ENCODE peak calls at places on chromosomes 1 and 21, in four cellular contexts. E, C, G and Y are unnamed samples.

GRCh38 chr1:53367503-53368313 is 39.8 kb upstream of the LRP8 start:
- DNase-seq in G (no peak), C (no peak), E (peak; percentile 32), Y (no peak)

GRCh38 chr1:58815680-58816071 is 31.8 kb upstream of the JUN start:
- DNase-seq in C (peak; percentile 13), E (no peak), G (no peak), Y (no peak)

GRCh38 chr1:101567582-101568189 is 330.9 kb downstream of the S1PR1 start:
- DNase-seq in E (peak; percentile 34), C (peak; percentile 19), G (peak; percentile 20), Y (peak; percentile 10)

GRCh38 chr1:35642472-35642955 is 1.2 kb upstream of the PSMB2 start:
- DNase-seq in E (no peak), C (no peak), G (no peak), Y (no peak)

GRCh38 chr1:50047916-50048694 is 24.4 kb upstream of the AGBL4 start:
- DNase-seq in C (no peak), E (no peak), G (no peak), Y (no peak)

GRCh38 chr1:27137022-27137542 is 17.8 kb downstream of the SLC9A1 start:
- DNase-seq in C (no peak), G (no peak), E (peak; percentile 79), Y (peak; percentile 57)

GRCh38 chr1:203454986-203455471 is 20.6 kb upstream of the PRELP start:
- DNase-seq in C (no peak), E (no peak), G (no peak), Y (no peak)

GRCh38 chr1:155009742-155010141 is 7.1 kb downstream of the ZBTB7B start:
- DNase-seq in G (no peak), E (no peak), C (no peak), Y (no peak)

GRCh38 chr1:157089789-157090188 is 9.8 kb downstream of the ETV3L start:
- DNase-seq in G (no peak), E (no peak), C (no peak), Y (no peak)

GRCh38 chr1:19453843-19454242 is 31.5 kb downstream of the CAPZB start:
- DNase-seq in C (no peak), G (no peak), E (no peak), Y (no peak)

GRCh38 chr1:65606426-65606825 is 186.0 kb downstream of the LEPR start:
- DNase-seq in G (no peak), C (no peak), E (no peak), Y (no peak)

GRCh38 chr1:38716229-38716628 is 143.3 kb downstream of the RRAGC start:
- DNase-seq in C (no peak), E (no peak), G (no peak), Y (no peak)

GRCh38 chr21:23452384-23453083 is 2154.7 kb downstream of the MRPL39 start:
- DNase-seq in E (no peak), C (no peak), G (no peak), Y (no peak)

GRCh38 chr1:110243581-110243980 is 33.5 kb downstream of the KCNC4 start:
- DNase-seq in G (no peak), E (no peak), C (no peak), Y (no peak)

GRCh38 chr1:8943516-8943896 is 2.2 kb upstream of the CA6 start:
- DNase-seq in C (no peak), G (no peak), E (no peak), Y (no peak)

GRCh38 chr1:218967836-218968235 is 205.8 kb upstream of the LYPLAL1 start:
- DNase-seq in G (no peak), C (peak; percentile 4), E (no peak), Y (no peak)

GRCh38 chr1:213154056-213154677 is 103.1 kb downstream of the RPS6KC1 start:
- DNase-seq in C (no peak), E (no peak), G (no peak), Y (no peak)

GRCh38 chr1:21828506-21829210 is 16.6 kb downstream of the LDLRAD2 start:
- DNase-seq in G (no peak), C (no peak), E (no peak), Y (no peak)

GRCh38 chr21:29098156-29098555 is 24.7 kb upstream of the CCT8 start:
- DNase-seq in C (no peak), E (no peak), G (no peak), Y (no peak)

GRCh38 chr1:46535063-46535462 is 16.4 kb downstream of the KNCN start:
- DNase-seq in G (no peak), C (peak; percentile 36), E (no peak), Y (no peak)

GRCh38 chr1:209190591-209191241 is 392.8 kb upstream of the CAMK1G start:
- DNase-seq in C (peak; percentile 57), G (peak; percentile 58), E (no peak), Y (no peak)

GRCh38 chr1:180152588-180152987 is 2.1 kb upstream of the QSOX1 start:
- DNase-seq in C (no peak), E (no peak), G (no peak), Y (no peak)

GRCh38 chr1:204095248-204095640 is 22.3 kb downstream of the SOX13 start:
- DNase-seq in C (no peak), E (no peak), G (peak; percentile 29), Y (no peak)

GRCh38 chr1:61097326-61097725 is 15.0 kb downstream of the NFIA start:
- DNase-seq in C (peak; percentile 51), G (no peak), E (no peak), Y (no peak)

GRCh38 chr1:235552146-235552716 is 48.0 kb upstream of the B3GALNT2 start:
- DNase-seq in C (no peak), E (no peak), G (no peak), Y (no peak)

GRCh38 chr1:189751311-189751710 is 726.4 kb downstream of the BRINP3 start:
- DNase-seq in C (no peak), G (no peak), E (no peak), Y (no peak)

GRCh38 chr1:198612471-198613265 is 26.2 kb upstream of the PTPRC start:
- DNase-seq in C (no peak), G (no peak), E (no peak), Y (no peak)

GRCh38 chr1:153542956-153543737 is 2.4 kb upstream of the S100A5 start:
- DNase-seq in G (no peak), C (no peak), E (no peak), Y (no peak)

GRCh38 chr1:14529436-14529835 is 69.0 kb upstream of the KAZN start:
- DNase-seq in G (no peak), C (peak; percentile 26), E (no peak), Y (no peak)

GRCh38 chr1:66262233-66262632 is 271.7 kb upstream of the SGIP1 start:
- DNase-seq in C (peak; percentile 87), G (no peak), E (no peak), Y (no peak)

GRCh38 chr1:206020393-206021007 is 3.2 kb downstream of the CTSE start:
- DNase-seq in C (no peak), G (no peak), E (no peak), Y (no peak)

GRCh38 chr1:183301239-183301638 is 115.2 kb downstream of the LAMC2 start:
- DNase-seq in E (no peak), C (no peak), G (no peak), Y (no peak)

GRCh38 chr1:245704765-245705164 is 550.0 kb downstream of the KIF26B start:
- DNase-seq in E (no peak), C (peak; percentile 48), G (no peak), Y (no peak)

GRCh38 chr1:51558375-51558924 is 39.4 kb upstream of the EPS15 start:
- DNase-seq in C (peak; percentile 39), G (no peak), E (no peak), Y (no peak)